ENCODE peak calls at places on chromosomes 11 and 22, in seven cellular contexts. T, R, X, U, Q, C and I are unnamed samples.

GRCh38 chr11:60899021-60899936 is 7.1 kb downstream of the PRPF19 start:
- DNase-seq in T (peak), R (peak), X (peak), U (peak), Q (peak), C (peak), I (peak)

GRCh38 chr11:95451682-95452081 is 220.7 kb upstream of the SESN3 start:
- DNase-seq in T (no peak), R (peak), X (no peak), U (no peak), Q (no peak), C (no peak), I (no peak)

GRCh38 chr11:47234669-47235075 is 13.9 kb downstream of the ACP2 start:
- DNase-seq in T (peak), R (no peak), X (peak), U (peak), Q (no peak), C (no peak), I (peak)

GRCh38 chr22:20567993-20568417 is 60.6 kb downstream of the MED15 start:
- DNase-seq in T (peak), R (no peak), X (no peak), U (no peak), Q (no peak), C (no peak), I (no peak)

GRCh38 chr11:118921929-118922744 is 3.6 kb downstream of the BCL9L start:
- DNase-seq in T (peak), R (peak), X (peak), U (no peak), Q (no peak), C (no peak), I (peak)

GRCh38 chr11:132278801-132279574 is 908.6 kb downstream of the NTM start:
- DNase-seq in T (peak), R (no peak), X (no peak), U (no peak), Q (no peak), C (peak), I (peak)

GRCh38 chr11:1869427-1870325 is 16.8 kb downstream of the LSP1 start:
- DNase-seq in T (peak), R (no peak), X (no peak), U (no peak), Q (no peak), C (peak), I (no peak)

GRCh38 chr11:4093519-4094347 is 866 bp upstream of the RRM1 start:
- DNase-seq in T (no peak), R (no peak), X (no peak), U (no peak), Q (no peak), C (no peak), I (no peak)

GRCh38 chr22:48581821-48582469 is 1245.7 kb downstream of the BRD1 start:
- DNase-seq in T (peak), R (no peak), X (no peak), U (no peak), Q (no peak), C (no peak), I (no peak)

GRCh38 chr11:59426361-59427067 is at the start of gene OR5A2:
- DNase-seq in T (no peak), R (no peak), X (no peak), U (peak), Q (peak), C (no peak), I (no peak)

GRCh38 chr11:28760676-28761390 is 652.6 kb downstream of the METTL15 start:
- DNase-seq in T (no peak), R (peak), X (no peak), U (peak), Q (no peak), C (no peak), I (no peak)

GRCh38 chr11:134522782-134523570 is 110.9 kb upstream of the B3GAT1 start:
- DNase-seq in T (no peak), R (no peak), X (no peak), U (no peak), Q (no peak), C (no peak), I (no peak)

GRCh38 chr11:72609451-72609850 is 64.8 kb downstream of the PDE2A start:
- DNase-seq in T (no peak), R (no peak), X (no peak), U (no peak), Q (no peak), C (no peak), I (no peak)

GRCh38 chr11:35641206-35641885 is 21.2 kb upstream of the TRIM44 start:
- DNase-seq in T (no peak), R (no peak), X (no peak), U (no peak), Q (no peak), C (no peak), I (peak)

GRCh38 chr11:56932572-56933235 is 56.0 kb upstream of the OR5AK2 start:
- DNase-seq in T (peak), R (peak), X (no peak), U (no peak), Q (no peak), C (no peak), I (no peak)

GRCh38 chr11:27618591-27618990 is 81.7 kb downstream of the BDNF start:
- DNase-seq in T (no peak), R (no peak), X (no peak), U (no peak), Q (no peak), C (no peak), I (no peak)

GRCh38 chr11:23961503-23962338 is 535.1 kb upstream of the LUZP2 start:
- DNase-seq in T (no peak), R (no peak), X (no peak), U (no peak), Q (no peak), C (no peak), I (no peak)

GRCh38 chr11:19374189-19374588 is 133.4 kb upstream of the E2F8 start:
- DNase-seq in T (peak), R (no peak), X (no peak), U (no peak), Q (no peak), C (no peak), I (peak)